ENCODE peak calls at places on chromosome 19, in seven cellular contexts. U is HCT116, V is GM12878, X is SK-N-SH, T is H1, R is K562, N is HepG2. O is an unnamed sample.

GRCh38 chr19:32219881-32220552 is 125.4 kb upstream of the ZNF507 start:
- DNase-seq in U (no peak), V (no peak), X (no peak), T (no peak), R (no peak), N (no peak), O (no peak)

GRCh38 chr19:11538232-11539036 is at the start of gene CNN1:
- DNase-seq in U (no peak), V (no peak), X (no peak), T (peak; percentile 76), R (peak; percentile 79), N (peak; percentile 29), O (no peak)

GRCh38 chr19:4606921-4607678 is 32.2 kb upstream of the TNFAIP8L1 start:
- DNase-seq in U (no peak), V (no peak), X (peak; percentile 89), T (no peak), R (peak; percentile 55), N (no peak), O (no peak)

GRCh38 chr19:35049456-35049855 is 7.9 kb downstream of the HPN start:
- DNase-seq in U (no peak), V (no peak), X (no peak), T (no peak), R (no peak), N (no peak), O (no peak)

GRCh38 chr19:51726049-51726448 is 2.3 kb upstream of the HAS1 start:
- DNase-seq in U (no peak), V (no peak), X (no peak), T (no peak), R (peak; percentile 82), N (no peak), O (no peak)

GRCh38 chr19:20662421-20663105 is 1.2 kb upstream of the ZNF626 start:
- DNase-seq in U (no peak), V (no peak), X (peak; percentile 3), T (no peak), R (no peak), N (no peak), O (no peak)

GRCh38 chr19:15299568-15300409 is 32.5 kb downstream of the BRD4 start:
- DNase-seq in U (no peak), V (no peak), X (no peak), T (no peak), R (no peak), N (no peak), O (no peak)

GRCh38 chr19:52094526-52094925 is 1.0 kb downstream of the ZNF841 start:
- DNase-seq in U (no peak), V (no peak), X (no peak), T (no peak), R (no peak), N (no peak), O (no peak)

GRCh38 chr19:4444765-4445741 is 12.5 kb downstream of the UBXN6 start:
- DNase-seq in U (no peak), V (no peak), X (no peak), T (no peak), R (peak; percentile 9), N (no peak), O (no peak)

GRCh38 chr19:54470991-54471782 is 1.9 kb downstream of the CDC42EP5 start:
- DNase-seq in U (no peak), V (no peak), X (no peak), T (no peak), R (no peak), N (no peak), O (no peak)

GRCh38 chr19:2050991-2051770 is at the start of gene MKNK2:
- DNase-seq in U (no peak), V (no peak), X (peak; percentile 99), T (peak; percentile 72), R (peak; percentile 87), N (peak; percentile 64), O (no peak)

GRCh38 chr19:51034704-51035103 is at the start of gene KLK12:
- DNase-seq in U (no peak), V (no peak), X (no peak), T (no peak), R (no peak), N (no peak), O (no peak)

GRCh38 chr19:32322541-32322940 is 22.9 kb upstream of the ZNF507 start:
- DNase-seq in U (no peak), V (no peak), X (no peak), T (no peak), R (no peak), N (no peak), O (no peak)

GRCh38 chr19:7533281-7533819 is 2.2 kb upstream of the PNPLA6 start:
- DNase-seq in U (no peak), V (no peak), X (no peak), T (no peak), R (no peak), N (no peak), O (no peak)

GRCh38 chr19:14416743-14417214 is 2.4 kb downstream of the DDX39A start:
- DNase-seq in U (no peak), V (no peak), X (no peak), T (no peak), R (no peak), N (no peak), O (no peak)

GRCh38 chr19:23470873-23471555 is 75.7 kb upstream of the ZNF91 start:
- DNase-seq in U (no peak), V (no peak), X (peak; percentile 3), T (no peak), R (no peak), N (no peak), O (no peak)

GRCh38 chr19:40600086-40600917 is 867 bp upstream of the LTBP4 start:
- DNase-seq in U (no peak), V (no peak), X (no peak), T (no peak), R (no peak), N (no peak), O (no peak)

GRCh38 chr19:4369109-4369887 is 25.9 kb downstream of the MPND start:
- DNase-seq in U (no peak), V (peak; percentile 90), X (no peak), T (no peak), R (no peak), N (no peak), O (no peak)

GRCh38 chr19:50998686-50999085 is 2.7 kb downstream of the KLK8 start:
- DNase-seq in U (no peak), V (no peak), X (no peak), T (no peak), R (no peak), N (no peak), O (no peak)

GRCh38 chr19:16608290-16608704 is 19.7 kb downstream of the MED26 start:
- DNase-seq in U (no peak), V (no peak), X (no peak), T (no peak), R (no peak), N (no peak), O (no peak)

GRCh38 chr19:33859016-33859415 is 62.3 kb downstream of the KCTD15 start:
- DNase-seq in U (no peak), V (no peak), X (no peak), T (no peak), R (no peak), N (no peak), O (no peak)

GRCh38 chr19:6108721-6109633 is 1.3 kb downstream of the RFX2 start:
- DNase-seq in U (no peak), V (no peak), X (peak; percentile 61), T (no peak), R (peak; percentile 48), N (no peak), O (no peak)

GRCh38 chr19:13881692-13882418 is 4.9 kb downstream of the NANOS3 start:
- DNase-seq in U (no peak), V (no peak), X (no peak), T (no peak), R (no peak), N (no peak), O (no peak)

GRCh38 chr19:45470147-45471081 is 2.6 kb downstream of the FOSB start:
- DNase-seq in U (no peak), V (no peak), X (no peak), T (no peak), R (peak; percentile 61), N (no peak), O (no peak)

GRCh38 chr19:56140583-56141415 is at the start of gene ZNF444:
- DNase-seq in U (peak; percentile 96), V (peak; percentile 97), X (peak; percentile 96), T (peak; percentile 99), R (peak; percentile 95), N (peak; percentile 98), O (peak; percentile 97)

GRCh38 chr19:33133438-33134031 is 1.6 kb downstream of the WDR88 start:
- DNase-seq in U (no peak), V (no peak), X (peak; percentile 91), T (no peak), R (no peak), N (peak; percentile 43), O (no peak)

GRCh38 chr19:31253816-31254551 is 95.3 kb downstream of the TSHZ3 start:
- DNase-seq in U (no peak), V (no peak), X (no peak), T (no peak), R (no peak), N (no peak), O (no peak)

GRCh38 chr19:38303517-38304351 is at the start of gene C19orf33:
- DNase-seq in U (peak; percentile 84), V (no peak), X (no peak), T (no peak), R (peak; percentile 36), N (no peak), O (peak; percentile 86)
- TF ChIP-seq POLR2AphosphoS5 in U (peak; percentile 86), V (no peak), X (no peak), T (peak; percentile 18), R (no peak), N (no peak), O (peak; percentile 95)

DNA sequence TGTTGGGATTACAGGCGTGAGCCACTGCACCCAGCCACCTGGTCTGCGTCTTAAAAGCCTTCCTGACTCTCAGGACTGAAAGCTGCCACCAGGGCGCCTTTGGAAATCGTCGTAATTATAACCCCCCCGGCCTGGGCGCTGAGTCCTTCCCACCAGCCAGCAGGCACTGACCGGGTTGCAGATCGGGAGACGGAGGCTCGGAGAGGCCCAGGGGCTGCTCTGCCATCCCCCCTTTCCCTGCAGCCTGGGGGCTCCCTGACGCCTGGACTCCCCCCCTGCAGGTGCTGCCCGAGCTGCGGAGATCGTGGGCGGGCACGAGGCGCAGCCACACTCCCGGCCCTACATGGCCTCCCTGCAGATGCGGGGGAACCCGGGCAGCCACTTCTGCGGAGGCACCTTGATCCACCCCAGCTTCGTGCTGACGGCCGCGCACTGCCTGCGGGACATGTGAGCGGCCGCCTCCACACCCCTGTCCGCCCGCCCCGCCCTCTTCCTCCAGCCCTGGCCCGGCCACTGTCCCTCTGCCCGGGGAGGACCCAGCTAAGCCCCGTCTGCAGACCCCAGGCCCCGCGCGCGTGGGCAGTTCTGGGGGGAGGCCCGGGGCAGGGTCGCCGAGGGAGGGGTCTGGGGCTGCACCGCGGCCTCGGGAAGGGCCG is 2.5 kb downstream of the PRTN3 start:
- DNase-seq in U (no peak), V (no peak), X (peak; percentile 66), T (no peak), R (peak; percentile 52), N (no peak), O (no peak)
- TF ChIP-seq SIN3A in U (no peak), V (no peak), X (no peak), T (no peak), R (no peak), N (no peak), O (no peak)

GRCh38 chr19:39074942-39075341 is 9.2 kb upstream of the ACP7 start:
- DNase-seq in U (no peak), V (no peak), X (no peak), T (no peak), R (no peak), N (no peak), O (no peak)
- H3K27ac ChIP-seq in U (peak overlapping the region; percentile 72), V (no peak overlapping the region), X (peak overlapping the region; percentile 84), T (no peak overlapping the region), R (no peak overlapping the region), N (no peak overlapping the region), O (peak overlapping the region; percentile 75)

GRCh38 chr19:41626877-41627276 is at the start of gene CEACAM4:
- DNase-seq in U (no peak), V (no peak), X (no peak), T (no peak), R (no peak), N (no peak), O (no peak)
- TF ChIP-seq POLR2AphosphoS5 in U (no peak), V (no peak), X (no peak), T (no peak), R (no peak), N (no peak), O (no peak)

O was measured in Panc1.